ENCODE peak calls at places on chromosomes 1 and 21, in nine cellular contexts. X is brain microvascular endothelial cell; E is CD8-positive, alpha-beta T cell; N is fibroblast of lung; U is GM23248; M is trophoblast cell; A is hepatocyte; I is astrocyte; L is lung. K is an unnamed sample.
A peak's percentile ranks its signal among the peaks of the same experiment; 100 is the strongest.

GRCh38 chr1:202018476-202019234 is 8.3 kb downstream of the ELF3 start:
- DNase-seq in X (no peak), E (no peak), N (peak; percentile 20), U (no peak), M (peak; percentile 55), A (peak; percentile 88), I (no peak), L (peak; percentile 82), K (no peak)

GRCh38 chr1:20074046-20074724 is 4.2 kb downstream of the PLA2G5 start:
- DNase-seq in X (no peak), E (no peak), N (no peak), U (peak; percentile 74), M (no peak), A (no peak), I (no peak), L (no peak), K (no peak)

GRCh38 chr1:32404956-32405355 is 10.7 kb upstream of the BSDC1 start:
- DNase-seq in X (no peak), E (no peak), N (peak; percentile 65), U (peak; percentile 5), M (no peak), A (no peak), I (peak; percentile 52), L (no peak), K (no peak)

GRCh38 chr1:171220551-171221175 is 27.6 kb upstream of the FMO1 start:
- DNase-seq in X (peak; percentile 51), E (no peak), N (peak; percentile 78), U (peak; percentile 3), M (no peak), A (peak; percentile 30), I (peak; percentile 65), L (no peak), K (no peak)

GRCh38 chr1:110606784-110607662 is 865 bp upstream of the KCNA2 start:
- DNase-seq in X (no peak), E (no peak), N (peak; percentile 3), U (peak; percentile 23), M (no peak), A (peak; percentile 23), I (no peak), L (no peak), K (peak; percentile 22)

GRCh38 chr1:202004711-202005110 is 5.7 kb upstream of the ELF3 start:
- DNase-seq in X (no peak), E (no peak), N (no peak), U (no peak), M (peak; percentile 55), A (no peak), I (no peak), L (no peak), K (no peak)

GRCh38 chr1:54371038-54371935 is 34.9 kb downstream of the SSBP3 start:
- DNase-seq in X (no peak), E (no peak), N (no peak), U (no peak), M (no peak), A (no peak), I (no peak), L (no peak), K (peak; percentile 8)

GRCh38 chr21:26939532-26940181 is 27.2 kb downstream of the ADAMTS5 start:
- DNase-seq in X (no peak), E (no peak), N (peak; percentile 50), U (peak; percentile 84), M (no peak), A (no peak), I (peak; percentile 22), L (no peak), K (no peak)

GRCh38 chr1:76583237-76583868 is 283.9 kb upstream of the ST6GALNAC5 start:
- DNase-seq in X (no peak), E (no peak), N (no peak), U (no peak), M (no peak), A (no peak), I (no peak), L (no peak), K (no peak)

GRCh38 chr21:45129231-45129923 is 55.0 kb downstream of the ADARB1 start:
- DNase-seq in X (no peak), E (no peak), N (peak; percentile 70), U (peak; percentile 89), M (no peak), A (no peak), I (peak; percentile 62), L (no peak), K (no peak)

GRCh38 chr1:153768316-153769126 is 6.7 kb upstream of the SLC27A3 start:
- DNase-seq in X (no peak), E (no peak), N (no peak), U (no peak), M (no peak), A (peak; percentile 69), I (no peak), L (peak; percentile 64), K (no peak)

GRCh38 chr1:208201241-208201640 is 42.9 kb downstream of the PLXNA2 start:
- DNase-seq in X (peak; percentile 98), E (no peak), N (peak; percentile 99), U (peak; percentile 96), M (peak; percentile 55), A (peak; percentile 84), I (peak; percentile 99), L (peak; percentile 47), K (no peak)

GRCh38 chr1:229675396-229675795 is 49.3 kb downstream of the URB2 start:
- DNase-seq in X (no peak), E (no peak), N (no peak), U (peak; percentile 9), M (no peak), A (no peak), I (no peak), L (no peak), K (no peak)

GRCh38 chr1:246447501-246447900 is 59.6 kb downstream of the SMYD3 start:
- DNase-seq in X (no peak), E (no peak), N (peak; percentile 19), U (peak; percentile 40), M (no peak), A (no peak), I (no peak), L (no peak), K (no peak)

GRCh38 chr21:39153842-39154241 is 29.4 kb downstream of the PSMG1 start:
- DNase-seq in X (no peak), E (no peak), N (no peak), U (no peak), M (no peak), A (no peak), I (no peak), L (no peak), K (no peak)

GRCh38 chr1:27071049-27071416 is 58.4 kb upstream of the TENT5B start:
- DNase-seq in X (peak; percentile 35), E (no peak), N (no peak), U (peak; percentile 63), M (no peak), A (peak; percentile 71), I (no peak), L (no peak), K (no peak)

DNA sequence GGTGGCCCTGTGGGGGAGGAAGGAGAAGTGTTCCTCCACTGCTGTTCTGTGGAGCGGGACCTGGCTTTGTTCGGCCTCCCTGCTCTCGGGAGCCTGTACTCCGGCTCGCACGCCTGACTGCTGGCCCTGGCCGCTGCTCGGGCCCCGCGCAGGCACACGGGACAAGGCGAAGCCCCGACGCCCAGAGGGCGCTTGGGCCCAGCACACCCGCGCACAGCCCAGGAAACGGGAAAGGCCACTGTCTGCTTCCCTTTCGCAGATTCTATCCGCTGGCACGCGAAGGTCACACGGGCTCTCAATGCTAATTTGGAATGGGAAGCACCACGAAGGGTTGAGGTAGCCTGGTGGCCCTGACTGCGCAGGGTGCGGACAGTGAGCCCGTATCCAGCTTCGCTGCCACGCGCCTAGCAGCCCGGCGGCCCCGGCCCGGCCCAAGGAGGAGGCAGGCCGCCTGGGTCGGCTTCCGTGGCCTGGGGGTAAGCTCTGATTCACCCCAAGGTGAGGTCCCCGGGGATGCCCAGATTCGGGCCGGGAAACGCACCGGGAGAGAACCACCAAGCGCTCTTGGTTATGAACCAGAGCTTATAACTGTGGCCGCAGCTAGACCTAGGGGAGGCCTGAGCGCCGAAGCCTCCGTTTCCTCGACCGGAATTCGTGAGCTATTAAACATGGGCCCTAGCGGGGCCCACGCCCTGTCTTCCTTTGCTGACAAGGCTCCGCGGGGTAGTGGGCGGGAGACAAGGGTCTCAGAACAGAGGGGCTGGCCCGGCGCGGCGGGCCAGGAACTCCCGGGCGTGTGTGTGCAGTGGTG is 19.7 kb upstream of the TBX15 start:
- DNase-seq in X (no peak), E (no peak), N (no peak), U (no peak), M (no peak), A (no peak), I (no peak), L (no peak), K (no peak)
- H3K4me3 ChIP-seq in X (peak overlapping the region; percentile 41), E (no peak overlapping the region), N (peak overlapping the region; percentile 33), U (peak overlapping the region; percentile 72), M (no peak overlapping the region), A (no peak overlapping the region), I (peak overlapping the region; percentile 43), L (no peak overlapping the region), K (no peak overlapping the region)

GRCh38 chr1:9787702-9788101 is 36.1 kb downstream of the CLSTN1 start:
- DNase-seq in X (no peak), E (peak; percentile 21), N (no peak), U (no peak), M (no peak), A (no peak), I (no peak), L (no peak), K (peak; percentile 44)
- H3K4me3 ChIP-seq in X (no peak overlapping the region), E (no peak overlapping the region), N (no peak overlapping the region), U (no peak overlapping the region), M (no peak overlapping the region), A (no peak overlapping the region), I (no peak overlapping the region), L (no peak overlapping the region), K (peak overlapping the region; percentile 11)

GRCh38 chr1:1872329-1872994 is 18.4 kb downstream of the GNB1 start:
- DNase-seq in X (no peak), E (no peak), N (no peak), U (no peak), M (no peak), A (no peak), I (no peak), L (no peak), K (no peak)

GRCh38 chr1:1873186-1873585 is 17.7 kb downstream of the GNB1 start:
- DNase-seq in X (no peak), E (no peak), N (no peak), U (no peak), M (no peak), A (no peak), I (no peak), L (no peak), K (no peak)

GRCh38 chr1:1867164-1867563 is 23.7 kb downstream of the GNB1 start:
- DNase-seq in X (no peak), E (no peak), N (no peak), U (no peak), M (no peak), A (no peak), I (no peak), L (no peak), K (no peak)

GRCh38 chr1:1874901-1875300 is 16.0 kb downstream of the GNB1 start:
- DNase-seq in X (no peak), E (no peak), N (no peak), U (no peak), M (no peak), A (no peak), I (no peak), L (no peak), K (no peak)

GRCh38 chr1:1869459-1869858 is 21.4 kb downstream of the GNB1 start:
- DNase-seq in X (no peak), E (no peak), N (no peak), U (no peak), M (no peak), A (no peak), I (no peak), L (no peak), K (no peak)
- H3K4me3 ChIP-seq in X (no peak overlapping the region), E (no peak overlapping the region), N (no peak overlapping the region), U (no peak overlapping the region), M (no peak overlapping the region), A (no peak overlapping the region), I (no peak overlapping the region), L (no peak overlapping the region), K (no peak overlapping the region)

GRCh38 chr21:21200103-21200938 is 202.1 kb downstream of the NCAM2 start:
- DNase-seq in X (peak; percentile 95), E (no peak), N (peak; percentile 100), U (peak; percentile 99), M (peak; percentile 73), A (peak; percentile 62), I (peak; percentile 100), L (peak; percentile 34), K (no peak)
- H3K4me3 ChIP-seq in X (no peak overlapping the region), E (no peak overlapping the region), N (no peak overlapping the region), U (peak overlapping the region; percentile 56), M (no peak overlapping the region), A (no peak overlapping the region), I (no peak overlapping the region), L (no peak overlapping the region), K (no peak overlapping the region)

K was measured in naive thymus-derived CD4-positive, alpha-beta T cell.